ENCODE peak calls at places on chromosomes 12 and 14, in six cellular contexts. T, J, K, V, D and N are unnamed samples. For H3K36me3, the result is how much of the 10 kb centered on the place peaks cover.

GRCh38 chr12:94609917-94610443 is 40.4 kb downstream of the TMCC3 start:
- DNase-seq in D (no peak), T (no peak), K (no peak), J (no peak), V (no peak), N (no peak)

GRCh38 chr12:93091851-93092558 is 162.9 kb upstream of the EEA1 start:
- DNase-seq in D (no peak), T (no peak), V (no peak), J (no peak), K (no peak), N (no peak)

GRCh38 chr14:54252072-54252730 is 144.6 kb upstream of the CDKN3 start:
- DNase-seq in D (no peak), V (no peak), T (peak), J (no peak), K (no peak), N (no peak)

GRCh38 chr12:56321027-56321426 is 5.2 kb upstream of the CNPY2 start:
- DNase-seq in J (no peak), D (no peak), T (no peak), V (no peak), K (no peak), N (no peak)

GRCh38 chr14:89672636-89673279 is 255.7 kb upstream of the FOXN3 start:
- DNase-seq in T (no peak), K (no peak), V (no peak), J (peak), D (no peak), N (peak)

GRCh38 chr12:46831335-46832083 is 5.7 kb upstream of the SLC38A4 start:
- DNase-seq in V (no peak), T (no peak), D (no peak), J (no peak), K (peak), N (no peak)

GRCh38 chr14:32635103-32635719 is 303.5 kb upstream of the NPAS3 start:
- DNase-seq in K (no peak), T (peak), V (no peak), J (no peak), D (no peak), N (no peak)

GRCh38 chr14:77599894-77600293 is 16.5 kb downstream of the SPTLC2 start:
- DNase-seq in D (no peak), K (no peak), J (no peak), T (peak), V (no peak), N (no peak)

GRCh38 chr12:53700567-53700966 is 24.7 kb upstream of the ATP5MC2 start:
- DNase-seq in K (no peak), V (no peak), T (no peak), J (no peak), D (no peak), N (no peak)

GRCh38 chr14:92942576-92942975 is 19.6 kb downstream of the CHGA start:
- DNase-seq in V (no peak), D (no peak), K (no peak), T (no peak), J (no peak), N (no peak)

GRCh38 chr14:20332386-20332945 is 613 bp downstream of the CCNB1IP1 start:
- DNase-seq in D (no peak), T (no peak), J (no peak), K (peak), V (no peak), N (no peak)

GRCh38 chr12:132430838-132431826 is 58.8 kb upstream of the FBRSL1 start:
- DNase-seq in D (no peak), V (no peak), T (no peak), K (peak), J (no peak), N (no peak)

GRCh38 chr14:72480465-72481243 is 413.2 kb downstream of the DPF3 start:
- DNase-seq in T (no peak), J (no peak), K (no peak), D (no peak), V (no peak), N (no peak)

GRCh38 chr14:92783813-92784431 is 10.2 kb upstream of the GOLGA5 start:
- DNase-seq in K (peak), T (peak), D (no peak), J (peak), V (no peak), N (peak)

GRCh38 chr12:124345795-124346194 is 50.9 kb downstream of the RFLNA start:
- DNase-seq in V (no peak), K (no peak), D (no peak), J (no peak), T (no peak), N (no peak)

GRCh38 chr12:124347805-124348658 is 53.1 kb downstream of the RFLNA start:
- DNase-seq in T (no peak), V (no peak), D (no peak), K (no peak), J (no peak), N (no peak)

GRCh38 chr12:124347335-124347734 is 52.4 kb downstream of the RFLNA start:
- DNase-seq in J (no peak), K (no peak), T (no peak), V (no peak), D (no peak), N (no peak)

GRCh38 chr12:124344526-124344925 is 49.6 kb downstream of the RFLNA start:
- DNase-seq in V (no peak), J (no peak), T (no peak), K (no peak), D (no peak), N (no peak)

GRCh38 chr12:124346425-124347168 is 51.7 kb downstream of the RFLNA start:
- DNase-seq in V (no peak), D (no peak), T (no peak), K (no peak), J (no peak), N (no peak)
- H3K36me3 ChIP-seq in V (under half), D (under half), T (half or more), K (under half), J (half or more), N (half or more)

GRCh38 chr14:30874999-30875787 is 834 bp downstream of the COCH start:
- DNase-seq in V (no peak), T (no peak), K (peak), J (no peak), D (no peak), N (no peak)

GRCh38 chr14:30874120-30874998 is at the start of gene COCH:
- DNase-seq in T (no peak), K (peak), V (peak), D (no peak), J (no peak), N (peak)

GRCh38 chr14:30875788-30876053 is 1.4 kb downstream of the COCH start:
- DNase-seq in K (no peak), D (no peak), J (no peak), V (no peak), T (no peak), N (no peak)

GRCh38 chr14:30873308-30874119 is 845 bp upstream of the COCH start:
- DNase-seq in J (no peak), D (no peak), V (no peak), T (no peak), K (no peak), N (no peak)

GRCh38 chr14:30876692-30877091 is 2.3 kb downstream of the COCH start:
- DNase-seq in T (no peak), D (no peak), J (no peak), K (no peak), V (no peak), N (no peak)
- H3K4me3 ChIP-seq in T (no peak), D (no peak), J (no peak), K (no peak), V (no peak), N (no peak)

GRCh38 chr12:7502612-7503011 is 965 bp downstream of the CD163 start:
- DNase-seq in J (no peak), D (no peak), T (no peak), V (no peak), K (no peak), N (no peak)
- TF ChIP-seq CTCF in J (no peak), D (no peak), T (no peak), V (no peak), K (no peak), N (no peak)

GRCh38 chr12:127716181-127716580 is 550.8 kb upstream of the TMEM132C start:
- DNase-seq in V (no peak), T (no peak), J (no peak), K (no peak), D (no peak), N (no peak)
- H3K36me3 ChIP-seq in V (under half), T (under half), J (under half), K (under half), D (under half), N (under half)

GRCh38 chr14:50657753-50658152 is 10.4 kb downstream of the SAV1 start:
- DNase-seq in V (no peak), J (no peak), D (no peak), K (no peak), T (no peak), N (no peak)

GRCh38 chr14:50659327-50659974 is 8.7 kb downstream of the SAV1 start:
- DNase-seq in K (peak), D (no peak), J (no peak), T (no peak), V (no peak), N (peak)

GRCh38 chr14:50658203-50658602 is 9.9 kb downstream of the SAV1 start:
- DNase-seq in D (no peak), T (peak), K (no peak), V (no peak), J (no peak), N (no peak)
- H3K4me3 ChIP-seq in D (no peak), T (no peak), K (no peak), V (no peak), J (no peak), N (no peak)

GRCh38 chr12:16359512-16360491 is 12.4 kb downstream of the MGST1 start:
- DNase-seq in J (peak), K (peak), V (no peak), T (peak), D (peak), N (peak)
- TF ChIP-seq CTCF in J (peak), K (peak), V (no peak), T (peak), D (peak), N (peak)